ENCODE peak calls at places on chromosomes 6 and 20, in eight cellular contexts. A is AG09319, M is HCT116, B is LHCN-M2, D is T-helper 9 cell, S is GDM1, P is GM12865, R is T-cell. N is an unnamed sample.

GRCh38 chr6:112665114-112665513 is 318.0 kb downstream of the RFPL4B start:
- DNase-seq in S (no peak), R (no peak), D (no peak), M (no peak), B (peak), A (no peak), P (no peak), N (no peak)

GRCh38 chr20:3896302-3896701 is 7.1 kb downstream of the PANK2 start:
- DNase-seq in R (no peak), P (no peak), D (no peak), S (no peak), B (peak), A (no peak), M (no peak), N (no peak)

GRCh38 chr6:105835373-105835772 is 250.8 kb upstream of the PRDM1 start:
- DNase-seq in P (peak), S (no peak), R (no peak), D (no peak), B (no peak), M (peak), A (no peak), N (no peak)

GRCh38 chr6:73484438-73484837 is 22.9 kb downstream of the MTO1 start:
- DNase-seq in A (no peak), R (no peak), S (no peak), M (no peak), D (no peak), P (no peak), B (no peak), N (no peak)

GRCh38 chr6:143117108-143117507 is 56.4 kb downstream of the AIG1 start:
- DNase-seq in B (no peak), D (no peak), A (no peak), S (no peak), M (no peak), R (no peak), P (no peak), N (no peak)

GRCh38 chr6:130811932-130812331 is 15.3 kb upstream of the SMLR1 start:
- DNase-seq in M (no peak), B (no peak), A (no peak), S (no peak), R (no peak), P (no peak), D (no peak), N (no peak)

GRCh38 chr20:49987015-49987867 is 4.5 kb downstream of the SNAI1 start:
- DNase-seq in P (no peak), R (no peak), D (no peak), B (no peak), A (no peak), M (no peak), S (no peak), N (no peak)

GRCh38 chr6:31005249-31006020 is 4.8 kb upstream of the MUC22 start:
- DNase-seq in A (no peak), P (peak), S (no peak), M (no peak), D (no peak), B (no peak), R (no peak), N (no peak)

GRCh38 chr20:4161447-4162251 is 146.3 kb upstream of the RNF24 start:
- DNase-seq in A (no peak), R (no peak), M (no peak), B (no peak), D (peak), P (no peak), S (no peak), N (no peak)

GRCh38 chr6:166798652-166799051 is 157.7 kb downstream of the RNASET2 start:
- DNase-seq in B (no peak), R (no peak), D (no peak), A (no peak), S (no peak), P (no peak), M (no peak), N (peak)

GRCh38 chr6:101397199-101397598 is 3.7 kb downstream of the GRIK2 start:
- DNase-seq in M (no peak), P (no peak), R (no peak), D (no peak), S (no peak), B (peak), A (no peak), N (no peak)

GRCh38 chr6:148419430-148419829 is 76.8 kb downstream of the SASH1 start:
- DNase-seq in A (no peak), M (no peak), S (no peak), B (no peak), R (no peak), D (no peak), P (no peak), N (no peak)

GRCh38 chr6:124487778-124488431 is 474.3 kb upstream of the RNF217 start:
- DNase-seq in D (no peak), M (no peak), A (no peak), P (no peak), B (peak), R (no peak), S (no peak), N (no peak)

GRCh38 chr6:145139451-145139850 is 595.9 kb downstream of the EPM2A start:
- DNase-seq in P (no peak), A (peak), R (no peak), M (no peak), S (no peak), B (no peak), D (no peak), N (no peak)

GRCh38 chr20:32574296-32575226 is 10.6 kb downstream of the NOL4L start:
- DNase-seq in S (peak), A (peak), M (no peak), D (no peak), R (no peak), P (no peak), B (peak), N (no peak)

N was measured in lower leg skin.